ENCODE peak calls at places on chromosomes 6 and 20, in seven cellular contexts. R, K, S, M, N, U and W are unnamed samples.

GRCh38 chr6:40778918-40779317 is 191.8 kb upstream of the LRFN2 start:
- DNase-seq in R (no peak), K (no peak), S (no peak), M (no peak), N (no peak), U (peak; percentile 66), W (no peak)

GRCh38 chr6:110315856-110316398 is 42.2 kb downstream of the METTL24 start:
- DNase-seq in R (no peak), K (no peak), S (no peak), M (no peak), N (no peak), U (no peak), W (no peak)

GRCh38 chr20:58471161-58471834 is 43.9 kb downstream of the APCDD1L start:
- DNase-seq in R (peak; percentile 79), K (no peak), S (no peak), M (peak; percentile 92), N (peak; percentile 48), U (no peak), W (no peak)

GRCh38 chr6:137033828-137034227 is 10.9 kb downstream of the IL20RA start:
- DNase-seq in R (no peak), K (no peak), S (peak; percentile 76), M (no peak), N (no peak), U (no peak), W (no peak)

GRCh38 chr20:51624157-51624731 is 81.7 kb upstream of the NFATC2 start:
- DNase-seq in R (no peak), K (peak; percentile 75), S (no peak), M (peak; percentile 77), N (peak; percentile 58), U (peak; percentile 60), W (peak; percentile 18)

GRCh38 chr6:81683928-81684327 is 68.6 kb downstream of the TENT5A start:
- DNase-seq in R (no peak), K (no peak), S (no peak), M (peak; percentile 6), N (no peak), U (no peak), W (no peak)

GRCh38 chr6:35757461-35758123 is 18.8 kb upstream of the CLPSL2 start:
- DNase-seq in R (no peak), K (peak; percentile 46), S (no peak), M (no peak), N (no peak), U (no peak), W (no peak)

GRCh38 chr6:161088676-161089328 is 97.2 kb downstream of the MAP3K4 start:
- DNase-seq in R (no peak), K (no peak), S (no peak), M (no peak), N (no peak), U (no peak), W (no peak)

GRCh38 chr6:140475086-140475485 is 1100.6 kb upstream of the CITED2 start:
- DNase-seq in R (no peak), K (no peak), S (no peak), M (no peak), N (no peak), U (no peak), W (no peak)

GRCh38 chr20:57654998-57655811 is 35.0 kb upstream of the ZBP1 start:
- DNase-seq in R (peak; percentile 34), K (peak; percentile 19), S (no peak), M (peak; percentile 57), N (no peak), U (peak; percentile 15), W (no peak)

GRCh38 chr6:24194968-24195700 is 69.1 kb downstream of the NRSN1 start:
- DNase-seq in R (no peak), K (no peak), S (no peak), M (no peak), N (no peak), U (no peak), W (no peak)

GRCh38 chr20:22805219-22805618 is 220.8 kb upstream of the FOXA2 start:
- DNase-seq in R (no peak), K (peak; percentile 33), S (no peak), M (no peak), N (no peak), U (no peak), W (no peak)

GRCh38 chr6:138428943-138429616 is 25.1 kb downstream of the HEBP2 start:
- DNase-seq in R (no peak), K (peak; percentile 25), S (no peak), M (peak; percentile 54), N (no peak), U (no peak), W (peak; percentile 67)

GRCh38 chr6:3624268-3625136 is 127.0 kb downstream of the PXDC1 start:
- DNase-seq in R (no peak), K (no peak), S (no peak), M (no peak), N (no peak), U (no peak), W (no peak)

GRCh38 chr20:4592316-4593148 is 129.2 kb upstream of the PRND start:
- DNase-seq in R (peak; percentile 52), K (peak; percentile 76), S (no peak), M (peak; percentile 84), N (peak; percentile 38), U (peak; percentile 67), W (no peak)

GRCh38 chr6:154227862-154228520 is 128.6 kb downstream of the IPCEF1 start:
- DNase-seq in R (no peak), K (no peak), S (no peak), M (no peak), N (no peak), U (no peak), W (no peak)

GRCh38 chr6:112153926-112154621 is 66.7 kb downstream of the FAM229B start:
- DNase-seq in R (no peak), K (peak; percentile 1), S (no peak), M (peak; percentile 31), N (no peak), U (no peak), W (no peak)

GRCh38 chr6:4319992-4320683 is 184.8 kb upstream of the ECI2 start:
- DNase-seq in R (no peak), K (no peak), S (no peak), M (no peak), N (no peak), U (no peak), W (no peak)

GRCh38 chr20:41387433-41387832 is 20.8 kb upstream of the EMILIN3 start:
- DNase-seq in R (no peak), K (no peak), S (no peak), M (peak; percentile 58), N (no peak), U (no peak), W (no peak)

GRCh38 chr6:27251672-27252251 is 4.3 kb downstream of the PRSS16 start:
- DNase-seq in R (peak; percentile 52), K (peak; percentile 85), S (peak; percentile 40), M (peak; percentile 70), N (peak; percentile 94), U (peak; percentile 91), W (no peak)

GRCh38 chr20:24989162-24989561 is 3.4 kb downstream of the APMAP start:
- DNase-seq in R (no peak), K (no peak), S (no peak), M (no peak), N (no peak), U (peak; percentile 17), W (no peak)

GRCh38 chr6:42745083-42745637 is 743 bp downstream of the TBCC start:
- DNase-seq in R (peak; percentile 51), K (peak; percentile 14), S (no peak), M (peak; percentile 47), N (peak; percentile 41), U (peak; percentile 34), W (no peak)

GRCh38 chr20:58906894-58907293 is 54.4 kb downstream of the GNAS start:
- DNase-seq in R (no peak), K (no peak), S (no peak), M (no peak), N (no peak), U (peak; percentile 57), W (no peak)

GRCh38 chr6:67411036-67411435 is 1224.0 kb upstream of the ADGRB3 start:
- DNase-seq in R (no peak), K (no peak), S (no peak), M (no peak), N (no peak), U (no peak), W (no peak)

GRCh38 chr6:43061861-43062260 is 2.4 kb downstream of the KLC4 start:
- DNase-seq in R (no peak), K (no peak), S (no peak), M (no peak), N (no peak), U (no peak), W (no peak)

GRCh38 chr6:41780623-41781301 is at the start of gene PRICKLE4:
- DNase-seq in R (peak; percentile 54), K (peak; percentile 42), S (no peak), M (peak; percentile 71), N (peak; percentile 59), U (peak; percentile 81), W (no peak)

GRCh38 chr20:1900321-1900791 is 5.1 kb downstream of the SIRPA start:
- DNase-seq in R (peak; percentile 47), K (peak; percentile 98), S (no peak), M (peak; percentile 86), N (peak; percentile 33), U (peak; percentile 35), W (peak; percentile 43)

GRCh38 chr20:47574616-47575401 is 73.1 kb downstream of the NCOA3 start:
- DNase-seq in R (no peak), K (peak; percentile 39), S (no peak), M (peak; percentile 62), N (no peak), U (no peak), W (no peak)
- H3K4me1 ChIP-seq in R (peaks cover 6% of the 10 kb centered on the region), K (peaks cover 65% of the 10 kb centered on the region), S (peaks cover 44% of the 10 kb centered on the region), M (peaks cover 41% of the 10 kb centered on the region), N (peaks cover 62% of the 10 kb centered on the region), U (peaks cover 52% of the 10 kb centered on the region), W (peaks cover 4% of the 10 kb centered on the region)

GRCh38 chr6:70667711-70668498 is at the start of gene SMAP1:
- DNase-seq in R (peak; percentile 94), K (peak; percentile 77), S (peak; percentile 72), M (peak; percentile 98), N (peak; percentile 97), U (peak; percentile 97), W (peak; percentile 83)
- TF ChIP-seq EP300 in R (no peak), K (no peak), S (no peak), M (no peak), N (peak; percentile 6), U (no peak), W (peak; percentile 69)

DNA sequence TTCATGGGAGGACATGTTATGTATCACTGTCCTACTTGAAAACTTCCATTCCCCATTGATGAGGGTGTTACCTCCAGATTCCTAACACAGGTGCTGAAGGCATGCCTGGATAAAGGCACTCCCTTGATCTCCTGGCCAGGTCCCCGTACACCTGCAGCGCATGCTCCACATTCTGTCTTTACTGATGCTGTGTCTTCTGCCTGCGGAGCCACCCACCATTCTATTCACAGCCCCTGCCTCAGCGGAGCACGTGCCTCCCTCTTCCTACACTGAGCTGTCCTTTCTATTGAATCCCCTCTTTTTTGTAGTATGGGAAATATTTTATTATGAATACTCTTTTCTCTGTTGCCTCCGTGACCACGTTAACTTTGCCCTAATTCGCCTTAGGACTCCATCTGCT is 25.0 kb downstream of the PTPN1 start:
- DNase-seq in R (no peak), K (no peak), S (no peak), M (no peak), N (no peak), U (no peak), W (no peak)
- H3K4me1 ChIP-seq in R (peaks cover 13% of the 10 kb centered on the region), K (peaks cover 19% of the 10 kb centered on the region), S (peaks cover 22% of the 10 kb centered on the region), M (peaks cover 8% of the 10 kb centered on the region), N (peaks cover 74% of the 10 kb centered on the region), U (peaks cover 13% of the 10 kb centered on the region), W (no peaks in the 10 kb centered on the region)

DNA sequence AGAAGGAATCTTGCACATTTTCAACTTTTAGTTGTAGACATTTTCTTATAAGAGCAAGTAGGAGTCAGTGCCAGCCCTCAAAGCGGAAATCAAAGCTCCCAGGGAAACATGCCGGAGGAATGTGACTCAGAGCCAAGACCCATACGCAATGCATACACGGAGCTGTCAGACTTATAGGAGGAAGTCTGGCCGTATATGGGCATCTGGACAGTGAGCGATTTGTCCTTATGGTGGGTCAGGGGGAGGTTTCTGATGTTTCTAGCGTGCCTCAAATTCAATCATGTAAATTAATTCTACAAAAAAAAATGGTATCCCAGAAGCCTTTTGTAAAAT is 3.6 kb upstream of the CCN2 start:
- DNase-seq in R (peak; percentile 27), K (peak; percentile 70), S (no peak), M (no peak), N (peak; percentile 77), U (peak; percentile 81), W (peak; percentile 28)
- TF ChIP-seq EP300 in R (no peak), K (no peak), S (no peak), M (no peak), N (no peak), U (no peak), W (no peak)